ENCODE peak calls at places on chromosomes 7 and 10, in four cellular contexts. One of them, this sample, is unnamed.

GRCh38 chr7:6653101-6653995 is 16.2 kb downstream of the ZNF316 start:
- DNase-seq in GF-D8: no peak
- DNase-seq in stimulated activated CD4-positive, alpha-beta T cell treated with anti-CD3 and anti-CD28 coated beads, Interleukin-2, amount 100 ng/mL, for 48 hours: no peak
- DNase-seq in NCI-H510A treated with DMSO at 0.1 percent for 48 hours: no peak
- DNase-seq in this sample: no peak

GRCh38 chr10:132574783-132575319 is 37.3 kb downstream of the INPP5A start:
- DNase-seq in GF-D8: peak
- DNase-seq in stimulated activated CD4-positive, alpha-beta T cell treated with anti-CD3 and anti-CD28 coated beads, Interleukin-2, amount 100 ng/mL, for 48 hours: no peak
- DNase-seq in NCI-H510A treated with DMSO at 0.1 percent for 48 hours: no peak
- DNase-seq in this sample: no peak

GRCh38 chr10:110045772-110046171 is 38.0 kb downstream of the ADD3 start:
- DNase-seq in GF-D8: no peak
- DNase-seq in stimulated activated CD4-positive, alpha-beta T cell treated with anti-CD3 and anti-CD28 coated beads, Interleukin-2, amount 100 ng/mL, for 48 hours: no peak
- DNase-seq in NCI-H510A treated with DMSO at 0.1 percent for 48 hours: peak
- DNase-seq in this sample: no peak

GRCh38 chr7:69661342-69661741 is 63.1 kb downstream of the AUTS2 start:
- DNase-seq in GF-D8: no peak
- DNase-seq in stimulated activated CD4-positive, alpha-beta T cell treated with anti-CD3 and anti-CD28 coated beads, Interleukin-2, amount 100 ng/mL, for 48 hours: no peak
- DNase-seq in NCI-H510A treated with DMSO at 0.1 percent for 48 hours: no peak
- DNase-seq in this sample: no peak

GRCh38 chr7:116547347-116547746 is 22.5 kb downstream of the CAV1 start:
- DNase-seq in GF-D8: no peak
- DNase-seq in stimulated activated CD4-positive, alpha-beta T cell treated with anti-CD3 and anti-CD28 coated beads, Interleukin-2, amount 100 ng/mL, for 48 hours: no peak
- DNase-seq in NCI-H510A treated with DMSO at 0.1 percent for 48 hours: no peak
- DNase-seq in this sample: no peak

GRCh38 chr10:11397980-11398580 is 213.4 kb downstream of the USP6NL start:
- DNase-seq in GF-D8: no peak
- DNase-seq in stimulated activated CD4-positive, alpha-beta T cell treated with anti-CD3 and anti-CD28 coated beads, Interleukin-2, amount 100 ng/mL, for 48 hours: no peak
- DNase-seq in NCI-H510A treated with DMSO at 0.1 percent for 48 hours: no peak
- DNase-seq in this sample: no peak

GRCh38 chr10:3117486-3117885 is 50.1 kb downstream of the PFKP start:
- DNase-seq in GF-D8: no peak
- DNase-seq in stimulated activated CD4-positive, alpha-beta T cell treated with anti-CD3 and anti-CD28 coated beads, Interleukin-2, amount 100 ng/mL, for 48 hours: no peak
- DNase-seq in NCI-H510A treated with DMSO at 0.1 percent for 48 hours: no peak
- DNase-seq in this sample: no peak

GRCh38 chr10:119003572-119004289 is 25.8 kb upstream of the NANOS1 start:
- DNase-seq in GF-D8: no peak
- DNase-seq in stimulated activated CD4-positive, alpha-beta T cell treated with anti-CD3 and anti-CD28 coated beads, Interleukin-2, amount 100 ng/mL, for 48 hours: no peak
- DNase-seq in NCI-H510A treated with DMSO at 0.1 percent for 48 hours: no peak
- DNase-seq in this sample: no peak

GRCh38 chr10:98380493-98381339 is 34.3 kb downstream of the PYROXD2 start:
- DNase-seq in GF-D8: no peak
- DNase-seq in stimulated activated CD4-positive, alpha-beta T cell treated with anti-CD3 and anti-CD28 coated beads, Interleukin-2, amount 100 ng/mL, for 48 hours: no peak
- DNase-seq in NCI-H510A treated with DMSO at 0.1 percent for 48 hours: no peak
- DNase-seq in this sample: no peak

GRCh38 chr10:13347235-13348156 is 597 bp downstream of the SEPHS1 start:
- DNase-seq in GF-D8: peak
- DNase-seq in stimulated activated CD4-positive, alpha-beta T cell treated with anti-CD3 and anti-CD28 coated beads, Interleukin-2, amount 100 ng/mL, for 48 hours: peak
- DNase-seq in NCI-H510A treated with DMSO at 0.1 percent for 48 hours: peak
- DNase-seq in this sample: no peak

This sample was measured in SIG-M5.